ENCODE peak calls at places on chromosomes 11 and 22, in six cellular contexts. V is tibial artery, F is GM23248, Z is IMR-90, T is fibroblast of lung, K is K562. S is an unnamed sample. For H3K4me1, the result is how much of the 10 kb centered on the place peaks cover.

GRCh38 chr11:122277553-122277952 is 161.5 kb upstream of the BLID start:
- DNase-seq in V (no peak), F (no peak), Z (no peak), T (no peak), K (no peak), S (no peak)

GRCh38 chr11:123258877-123259276 is 63.8 kb upstream of the CLMP start:
- DNase-seq in V (no peak), F (no peak), Z (no peak), T (no peak), K (no peak), S (no peak)

GRCh38 chr11:76808158-76808557 is 25.0 kb downstream of the TSKU start:
- DNase-seq in V (no peak), F (no peak), Z (no peak), T (no peak), K (no peak), S (no peak)

GRCh38 chr11:116693206-116694016 is 79.4 kb downstream of the BUD13 start:
- DNase-seq in V (no peak), F (no peak), Z (no peak), T (no peak), K (no peak), S (no peak)

GRCh38 chr11:125331357-125331756 is 164.7 kb downstream of the FEZ1 start:
- DNase-seq in V (no peak), F (no peak), Z (no peak), T (no peak), K (no peak), S (no peak)

GRCh38 chr11:12017243-12017678 is 8.8 kb upstream of the DKK3 start:
- DNase-seq in V (no peak), F (peak), Z (peak), T (peak), K (no peak), S (no peak)

GRCh38 chr22:22201185-22201924 is 43.2 kb upstream of the VPREB1 start:
- DNase-seq in V (no peak), F (peak), Z (peak), T (peak), K (peak), S (peak)

GRCh38 chr11:115912484-115912945 is 408.3 kb upstream of the CADM1 start:
- DNase-seq in V (no peak), F (no peak), Z (peak), T (no peak), K (no peak), S (no peak)

GRCh38 chr11:77515483-77515882 is 41.6 kb upstream of the PAK1 start:
- DNase-seq in V (no peak), F (no peak), Z (no peak), T (no peak), K (no peak), S (no peak)

GRCh38 chr22:29842740-29843139 is 4.7 kb upstream of the ASCC2 start:
- DNase-seq in V (peak), F (peak), Z (peak), T (peak), K (no peak), S (no peak)

GRCh38 chr11:130738618-130739017 is 177.7 kb downstream of the SNX19 start:
- DNase-seq in V (no peak), F (peak), Z (peak), T (peak), K (no peak), S (no peak)

GRCh38 chr11:33476945-33477584 is 219.9 kb downstream of the HIPK3 start:
- DNase-seq in V (no peak), F (peak), Z (peak), T (peak), K (no peak), S (no peak)

GRCh38 chr11:134741453-134742227 is 329.6 kb upstream of the B3GAT1 start:
- DNase-seq in V (no peak), F (no peak), Z (peak), T (peak), K (no peak), S (no peak)

GRCh38 chr11:47021965-47022364 is 85.4 kb downstream of the CSTPP1 start:
- DNase-seq in V (no peak), F (no peak), Z (no peak), T (no peak), K (no peak), S (no peak)

GRCh38 chr11:80702264-80702663 is 1261.4 kb upstream of the TENM4 start:
- DNase-seq in V (no peak), F (no peak), Z (no peak), T (no peak), K (no peak), S (no peak)

GRCh38 chr22:23072911-23073491 is 2.7 kb downstream of the GNAZ start:
- DNase-seq in V (no peak), F (no peak), Z (no peak), T (no peak), K (no peak), S (peak)

GRCh38 chr22:38240734-38241252 is 32.0 kb downstream of the TMEM184B start:
- DNase-seq in V (no peak), F (peak), Z (peak), T (peak), K (peak), S (no peak)

GRCh38 chr11:70607561-70607960 is 209.2 kb downstream of the CTTN start:
- DNase-seq in V (no peak), F (no peak), Z (no peak), T (no peak), K (no peak), S (no peak)

GRCh38 chr11:12798609-12799011 is 124.4 kb downstream of the TEAD1 start:
- DNase-seq in V (no peak), F (no peak), Z (no peak), T (no peak), K (no peak), S (no peak)

GRCh38 chr11:75159081-75159953 is 8.4 kb downstream of the SLCO2B1 start:
- DNase-seq in V (no peak), F (no peak), Z (no peak), T (no peak), K (no peak), S (no peak)

GRCh38 chr22:31348766-31349165 is 2.6 kb upstream of the PATZ1 start:
- DNase-seq in V (no peak), F (no peak), Z (no peak), T (no peak), K (no peak), S (no peak)

GRCh38 chr11:57566564-57567209 is 785 bp downstream of the UBE2L6 start:
- DNase-seq in V (no peak), F (peak), Z (no peak), T (peak), K (no peak), S (no peak)

GRCh38 chr22:19097518-19097917 is 24.7 kb downstream of the DGCR2 start:
- DNase-seq in V (no peak), F (no peak), Z (no peak), T (no peak), K (peak), S (no peak)

GRCh38 chr11:5808500-5809121 is at the start of gene OR52N2:
- DNase-seq in V (peak), F (peak), Z (peak), T (peak), K (peak), S (peak)

GRCh38 chr11:10096987-10097386 is 197.0 kb downstream of the SBF2 start:
- DNase-seq in V (no peak), F (no peak), Z (no peak), T (no peak), K (no peak), S (no peak)

GRCh38 chr11:44623321-44623715 is 57.9 kb downstream of the CD82 start:
- DNase-seq in V (no peak), F (no peak), Z (no peak), T (no peak), K (no peak), S (no peak)

GRCh38 chr11:61007971-61008896 is 36.8 kb downstream of the CD6 start:
- DNase-seq in V (no peak), F (no peak), Z (no peak), T (no peak), K (peak), S (no peak)

GRCh38 chr11:128884703-128885338 is 6.3 kb upstream of the KCNJ5 start:
- DNase-seq in V (peak), F (peak), Z (peak), T (peak), K (peak), S (no peak)

GRCh38 chr22:27335102-27335660 is 466.4 kb downstream of the MN1 start:
- DNase-seq in V (no peak), F (no peak), Z (no peak), T (no peak), K (no peak), S (no peak)

GRCh38 chr11:79413258-79413657 is 27.6 kb downstream of the TENM4 start:
- DNase-seq in V (peak), F (peak), Z (peak), T (peak), K (no peak), S (no peak)

GRCh38 chr11:95585071-95585751 is 204.4 kb downstream of the FAM76B start:
- DNase-seq in V (no peak), F (peak), Z (peak), T (peak), K (no peak), S (no peak)

GRCh38 chr11:12182650-12183511 is 72.5 kb downstream of the MICAL2 start:
- DNase-seq in V (no peak), F (peak), Z (peak), T (peak), K (peak), S (no peak)

GRCh38 chr11:10328314-10329090 is 23.6 kb downstream of the ADM start:
- DNase-seq in V (no peak), F (peak), Z (peak), T (peak), K (no peak), S (no peak)

GRCh38 chr11:33063326-33063775 is 24.0 kb downstream of the TCP11L1 start:
- DNase-seq in V (no peak), F (peak), Z (peak), T (peak), K (no peak), S (no peak)

GRCh38 chr11:74311352-74311926 is at the start of gene P4HA3:
- DNase-seq in V (peak), F (peak), Z (peak), T (peak), K (peak), S (peak)

GRCh38 chr22:23213031-23213555 is 32.8 kb downstream of the BCR start:
- DNase-seq in V (no peak), F (no peak), Z (no peak), T (no peak), K (peak), S (peak)

GRCh38 chr11:69209936-69210659 is 54.4 kb downstream of the SMIM38 start:
- DNase-seq in V (no peak), F (peak), Z (no peak), T (no peak), K (peak), S (no peak)

DNA sequence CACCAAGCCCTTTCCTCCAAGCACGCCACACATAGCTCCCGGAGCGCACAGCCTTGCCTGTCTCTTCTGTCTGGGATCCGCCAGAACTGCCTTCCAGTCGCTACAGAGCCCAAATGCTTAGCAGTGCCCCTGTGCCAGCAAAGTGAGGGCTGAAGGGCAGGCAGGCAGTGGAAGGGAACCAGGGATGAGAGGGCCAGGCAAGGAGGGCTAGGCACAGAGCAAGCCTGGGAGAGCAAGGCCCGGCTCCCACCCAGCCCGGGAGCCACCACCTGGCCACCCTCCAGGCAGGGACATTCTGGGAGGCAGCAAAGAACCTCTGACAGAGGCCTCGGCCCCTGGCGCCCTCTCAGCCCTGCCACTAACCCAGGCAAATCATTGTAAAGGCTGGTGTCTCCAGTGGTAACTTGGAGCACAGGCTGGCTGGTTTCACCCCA is 32.5 kb downstream of the PPP2R1B start:
- DNase-seq in V (peak), F (peak), Z (no peak), T (no peak), K (no peak), S (no peak)
- H3K27ac ChIP-seq in V (peak), F (peak), Z (peak), T (peak), K (no peak), S (peak)

GRCh38 chr22:41091139-41092022 is 1.0 kb upstream of the EP300 start:
- DNase-seq in V (peak), F (peak), Z (peak), T (peak), K (peak), S (peak)

GRCh38 chr22:41092023-41092817 is at the start of gene EP300:
- DNase-seq in V (peak), F (peak), Z (peak), T (peak), K (peak), S (peak)

GRCh38 chr22:41096391-41096790 is 4.0 kb downstream of the EP300 start:
- DNase-seq in V (no peak), F (no peak), Z (no peak), T (no peak), K (no peak), S (no peak)

GRCh38 chr22:41092847-41093371 is 517 bp downstream of the EP300 start:
- DNase-seq in V (no peak), F (peak), Z (peak), T (peak), K (no peak), S (peak)

GRCh38 chr22:41094036-41094435 is 1.6 kb downstream of the EP300 start:
- DNase-seq in V (no peak), F (peak), Z (peak), T (peak), K (no peak), S (no peak)
- H3K4me1 ChIP-seq in V (under half), F (under half), Z (under half), T (under half), K (under half), S (under half)

DNA sequence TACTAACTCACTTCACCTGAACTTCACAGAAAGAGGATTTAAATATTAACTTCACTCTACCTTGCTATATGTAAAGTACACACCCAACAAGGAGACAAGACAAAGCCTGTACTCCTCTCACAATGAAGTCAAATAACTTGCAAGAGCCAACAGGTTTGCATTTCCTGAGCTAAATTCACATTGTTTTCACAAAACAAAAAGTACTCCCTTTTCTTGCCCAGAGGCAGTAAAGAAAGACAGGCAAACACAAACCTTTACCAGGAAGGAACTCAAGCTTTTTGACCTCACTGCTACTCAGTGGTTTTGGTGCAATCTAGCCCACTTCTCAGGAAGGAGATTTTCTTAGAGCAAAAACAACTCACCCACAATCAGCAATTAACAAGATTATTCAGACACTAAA is 15.7 kb downstream of the USP28 start:
- DNase-seq in V (no peak), F (no peak), Z (no peak), T (no peak), K (no peak), S (no peak)
- H3K27ac ChIP-seq in V (no peak), F (no peak), Z (no peak), T (no peak), K (no peak), S (no peak)

GRCh38 chr11:63876616-63877015 is 37.7 kb downstream of the MARK2 start:
- DNase-seq in V (no peak), F (no peak), Z (no peak), T (no peak), K (no peak), S (no peak)

GRCh38 chr11:63877658-63878241 is 38.8 kb downstream of the MARK2 start:
- DNase-seq in V (no peak), F (no peak), Z (no peak), T (no peak), K (no peak), S (no peak)

GRCh38 chr11:63882555-63883242 is 34.3 kb downstream of the RCOR2 start:
- DNase-seq in V (peak), F (no peak), Z (no peak), T (no peak), K (no peak), S (peak)

GRCh38 chr11:63880031-63880841 is 36.7 kb downstream of the RCOR2 start:
- DNase-seq in V (no peak), F (peak), Z (peak), T (peak), K (no peak), S (no peak)

DNA sequence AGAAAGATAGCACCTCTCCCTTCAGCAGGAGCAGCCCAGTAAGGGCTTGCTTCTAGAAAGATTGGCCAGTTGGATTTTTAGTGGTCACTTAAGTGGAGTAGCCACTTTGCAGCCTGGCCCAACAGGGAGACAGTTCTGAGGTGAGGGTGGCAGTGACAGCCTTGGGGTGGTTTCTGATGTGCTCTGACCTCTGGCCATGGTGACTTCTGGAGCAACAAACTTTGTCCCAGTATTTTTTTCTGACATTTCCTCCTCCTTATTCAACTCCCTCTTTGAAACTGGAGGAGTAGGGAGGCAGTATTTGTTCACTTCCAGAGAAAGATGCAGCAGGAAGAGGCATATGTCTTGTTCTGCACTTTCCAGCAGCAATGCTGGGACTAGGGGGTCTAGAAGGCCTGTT is 37.4 kb downstream of the RCOR2 start:
- DNase-seq in V (no peak), F (no peak), Z (no peak), T (peak), K (no peak), S (no peak)
- H3K4me1 ChIP-seq in V (under half), F (under half), Z (under half), T (under half), K (under half), S (half or more)

GRCh38 chr11:1817511-1817910 is 17.3 kb upstream of the SYT8 start:
- DNase-seq in V (no peak), F (no peak), Z (no peak), T (no peak), K (no peak), S (no peak)
- H3K27ac ChIP-seq in V (no peak), F (no peak), Z (no peak), T (no peak), K (no peak), S (no peak)

DNA sequence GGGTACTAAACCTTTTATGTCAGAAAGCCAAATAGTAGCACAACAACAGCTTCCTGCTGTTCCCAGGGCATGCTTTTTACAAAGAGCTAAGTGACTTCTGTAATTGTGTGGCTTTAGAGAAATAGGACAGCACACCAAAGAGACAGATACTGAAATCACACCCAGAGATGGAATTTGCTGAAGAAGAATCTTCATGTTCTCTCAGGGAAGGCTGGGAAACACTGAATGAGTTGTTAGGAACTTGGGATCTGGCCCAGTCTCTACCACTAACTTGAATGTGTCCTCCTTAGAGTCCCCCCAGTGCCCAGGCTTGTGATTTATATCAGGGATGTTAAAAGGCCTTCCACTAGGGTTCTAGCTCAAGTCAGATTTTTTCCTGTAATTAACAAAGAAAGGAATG is 175.2 kb downstream of the DBX1 start:
- DNase-seq in V (no peak), F (peak), Z (no peak), T (no peak), K (no peak), S (no peak)
- H3K4me1 ChIP-seq in V (under half), F (half or more), Z (under half), T (under half), K (under half), S (under half)

GRCh38 chr22:26302726-26303125 is 126.3 kb upstream of the ASPHD2 start:
- DNase-seq in V (no peak), F (no peak), Z (no peak), T (no peak), K (no peak), S (no peak)
- H3K27ac ChIP-seq in V (no peak), F (no peak), Z (no peak), T (no peak), K (no peak), S (no peak)

GRCh38 chr11:133508448-133508847 is 23.9 kb downstream of the OPCML start:
- DNase-seq in V (no peak), F (no peak), Z (no peak), T (no peak), K (no peak), S (no peak)
- H3K4me1 ChIP-seq in V (under half), F (under half), Z (under half), T (under half), K (under half), S (under half)